ENCODE peak calls at places on chromosome X, in seven cellular contexts. E is lower lobe of right lung, N is neuronal stem cell, W is K562, L is pancreas, I is thyroid gland, A is NT2/D1. U is an unnamed sample.
A peak's percentile ranks its signal among the peaks of the same experiment; 100 is the strongest.

GRCh38 chrX:24149346-24150050 is at the start of gene ZFX:
- DNase-seq in L (peak; percentile 84), A (no peak), I (peak; percentile 63), E (peak; percentile 79), W (peak; percentile 46), N (peak; percentile 24), U (peak; percentile 60)

GRCh38 chrX:132207996-132208395 is 11.3 kb downstream of the RAP2C start:
- DNase-seq in N (no peak), W (no peak), L (no peak), A (no peak), E (no peak), I (no peak), U (no peak)

GRCh38 chrX:25941087-25941486 is 197.1 kb upstream of the MAGEB18 start:
- DNase-seq in E (no peak), I (no peak), A (no peak), L (no peak), W (no peak), N (no peak), U (no peak)

GRCh38 chrX:27598312-27598711 is 8.2 kb downstream of the DCAF8L2 start:
- DNase-seq in L (no peak), E (no peak), A (no peak), I (no peak), W (no peak), N (peak; percentile 5), U (no peak)

GRCh38 chrX:77114501-77114900 is 332.7 kb upstream of the FGF16 start:
- DNase-seq in A (no peak), E (no peak), L (no peak), N (no peak), I (no peak), W (no peak), U (no peak)

GRCh38 chrX:106246511-106246910 is 78.4 kb downstream of the PWWP3B start:
- DNase-seq in I (no peak), N (no peak), W (no peak), L (no peak), A (no peak), E (no peak), U (no peak)

GRCh38 chrX:41922125-41922521 is 1.2 kb downstream of the CASK start:
- DNase-seq in E (no peak), A (no peak), I (no peak), L (no peak), W (no peak), N (no peak), U (no peak)

GRCh38 chrX:77431227-77431626 is 16.0 kb upstream of the FGF16 start:
- DNase-seq in A (no peak), L (no peak), E (no peak), W (no peak), N (no peak), I (no peak), U (no peak)

GRCh38 chrX:40273356-40274050 is 175.7 kb upstream of the BCOR start:
- DNase-seq in I (no peak), W (peak; percentile 74), E (no peak), N (no peak), A (no peak), L (no peak), U (no peak)

GRCh38 chrX:72727846-72728245 is 13.7 kb upstream of the PHKA1 start:
- DNase-seq in W (no peak), I (no peak), L (no peak), N (no peak), E (no peak), A (no peak), U (no peak)

GRCh38 chrX:95675011-95675410 is 1009.6 kb upstream of the DIAPH2 start:
- DNase-seq in I (no peak), W (no peak), L (no peak), A (no peak), E (no peak), N (no peak), U (no peak)

GRCh38 chrX:45187731-45188130 is 12.9 kb downstream of the DIPK2B start:
- DNase-seq in W (no peak), L (no peak), I (no peak), E (no peak), N (no peak), A (no peak), U (no peak)

GRCh38 chrX:14409341-14409740 is 120.0 kb upstream of the GLRA2 start:
- DNase-seq in I (no peak), N (no peak), L (no peak), A (no peak), W (no peak), E (no peak), U (peak; percentile 47)

GRCh38 chrX:41621236-41621651 is 67.5 kb upstream of the GPR34 start:
- DNase-seq in W (peak; percentile 33), A (no peak), I (no peak), N (no peak), E (no peak), L (no peak), U (no peak)

GRCh38 chrX:112967903-112968302 is 127.3 kb upstream of the AMOT start:
- DNase-seq in I (no peak), A (no peak), W (no peak), N (no peak), E (no peak), L (no peak), U (no peak)

GRCh38 chrX:153854702-153855101 is 24.4 kb upstream of the PDZD4 start:
- DNase-seq in A (no peak), L (no peak), W (no peak), E (no peak), I (no peak), N (no peak), U (no peak)

GRCh38 chrX:14920196-14920595 is 47.0 kb downstream of the MOSPD2 start:
- DNase-seq in E (no peak), N (no peak), I (no peak), W (no peak), A (no peak), L (no peak), U (no peak)

GRCh38 chrX:5876984-5877655 is 351.5 kb downstream of the NLGN4X start:
- DNase-seq in I (peak; percentile 2), N (peak; percentile 2), L (no peak), W (no peak), A (peak; percentile 20), E (no peak), U (no peak)

GRCh38 chrX:152600853-152601635 is 36.7 kb upstream of the GABRQ start:
- DNase-seq in N (peak; percentile 36), A (peak; percentile 8), I (peak; percentile 7), E (no peak), L (no peak), W (no peak), U (no peak)

GRCh38 chrX:47563801-47564315 is 2.9 kb downstream of the ARAF start:
- DNase-seq in E (no peak), N (no peak), L (no peak), A (no peak), I (no peak), W (peak; percentile 42), U (no peak)

GRCh38 chrX:100636321-100636991 is at the start of gene TSPAN6:
- DNase-seq in N (peak; percentile 78), W (no peak), E (peak; percentile 76), L (peak; percentile 75), I (peak; percentile 75), A (peak; percentile 73), U (peak; percentile 88)

GRCh38 chrX:153717445-153717844 is 6.7 kb downstream of the BCAP31 start:
- DNase-seq in I (no peak), E (no peak), W (no peak), N (no peak), L (no peak), A (no peak), U (no peak)

GRCh38 chrX:139063364-139063763 is 351.8 kb upstream of the FGF13 start:
- DNase-seq in I (no peak), A (no peak), L (no peak), E (no peak), N (no peak), W (no peak), U (no peak)

GRCh38 chrX:139203681-139204575 is 326.6 kb upstream of the F9 start:
- DNase-seq in E (peak; percentile 45), N (no peak), W (no peak), A (no peak), L (peak; percentile 41), I (peak; percentile 9), U (no peak)

GRCh38 chrX:12978205-12979010 is 3.5 kb downstream of the TMSB4X start:
- DNase-seq in E (peak; percentile 71), N (no peak), L (peak; percentile 43), W (peak; percentile 44), I (no peak), A (no peak), U (peak; percentile 80)

GRCh38 chrX:31237189-31237588 is 165.3 kb upstream of the FTHL17 start:
- DNase-seq in W (no peak), N (no peak), A (no peak), I (no peak), L (no peak), E (no peak), U (no peak)

GRCh38 chrX:31240982-31241381 is 169.1 kb upstream of the FTHL17 start:
- DNase-seq in L (no peak), W (no peak), I (no peak), A (no peak), E (no peak), N (no peak), U (no peak)

GRCh38 chrX:31232506-31232905 is 160.7 kb upstream of the FTHL17 start:
- DNase-seq in W (no peak), I (no peak), L (no peak), N (no peak), E (no peak), A (peak; percentile 18), U (no peak)

GRCh38 chrX:31233941-31234496 is 162.2 kb upstream of the FTHL17 start:
- DNase-seq in A (peak; percentile 71), E (no peak), L (no peak), I (no peak), N (no peak), W (no peak), U (no peak)

GRCh38 chrX:31236231-31236630 is 164.4 kb upstream of the FTHL17 start:
- DNase-seq in A (no peak), E (no peak), I (no peak), L (no peak), W (no peak), N (no peak), U (peak; percentile 25)
- H3K4me1 ChIP-seq in A (no peaks in the 10 kb centered on the region), E (no peaks in the 10 kb centered on the region), I (no peaks in the 10 kb centered on the region), L (no peaks in the 10 kb centered on the region), W (no peaks in the 10 kb centered on the region), N (peaks cover 16% of the 10 kb centered on the region), U (no peaks in the 10 kb centered on the region)

GRCh38 chrX:108130889-108131288 is 39.3 kb downstream of the ATG4A start:
- DNase-seq in W (no peak), L (no peak), A (no peak), N (no peak), I (no peak), E (no peak), U (no peak)
- H3K27me3 ChIP-seq in W (no peaks in the 10 kb centered on the region), L (no peaks in the 10 kb centered on the region), A (no peaks in the 10 kb centered on the region), N (no peaks in the 10 kb centered on the region), I (no peaks in the 10 kb centered on the region), E (no peaks in the 10 kb centered on the region), U (no peaks in the 10 kb centered on the region)

DNA sequence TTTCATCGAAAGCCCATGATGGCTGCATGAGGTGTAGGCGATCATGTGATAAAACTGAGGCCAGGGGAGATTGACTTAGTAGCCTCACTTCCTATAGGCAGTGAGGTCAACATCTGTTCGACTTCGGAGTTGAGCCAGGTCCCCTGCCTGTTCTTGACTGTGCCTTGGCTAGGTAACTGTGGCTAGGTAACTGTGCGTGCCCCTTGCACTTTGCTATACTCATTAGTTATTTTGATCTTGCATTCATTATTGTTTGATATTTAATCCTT is 55.0 kb downstream of the CLDN34 start:
- DNase-seq in W (no peak), A (no peak), L (no peak), I (no peak), E (no peak), N (no peak), U (no peak)
- H3K4me3 ChIP-seq in W (no peak overlapping the region), A (no peak overlapping the region), L (no peak overlapping the region), I (no peak overlapping the region), E (no peak overlapping the region), N (no peak overlapping the region), U (no peak overlapping the region)

GRCh38 chrX:65406532-65406931 is 128.1 kb downstream of the LAS1L start:
- DNase-seq in I (no peak), E (no peak), A (no peak), N (no peak), L (no peak), W (no peak), U (peak; percentile 42)
- H3K4me1 ChIP-seq in I (no peaks in the 10 kb centered on the region), E (no peaks in the 10 kb centered on the region), A (no peaks in the 10 kb centered on the region), N (no peaks in the 10 kb centered on the region), L (no peaks in the 10 kb centered on the region), W (no peaks in the 10 kb centered on the region), U (no peaks in the 10 kb centered on the region)

U was measured in Peyer's patch.